ENCODE peak calls at places on chromosomes 1 and 21, in four cellular contexts. H is fibroblast of villous mesenchyme; X is stimulated activated CD4-positive, alpha-beta T cell treated with anti-CD3 and anti-CD28 coated beads, Interleukin-12 subunit alpha, Interleukin-12 subunit beta, amount 100 ng/mL, for 4 hours; B is iris pigment epithelial cell. G is an unnamed sample.

GRCh38 chr1:195345149-195345548 is 1263.1 kb downstream of the KCNT2 start:
- DNase-seq in H (no peak), X (no peak), B (no peak), G (no peak)

GRCh38 chr1:16230744-16231143 is 6.2 kb downstream of the CPLANE2 start:
- DNase-seq in H (no peak), X (no peak), B (no peak), G (no peak)

GRCh38 chr1:82534996-82535395 is 734.3 kb downstream of the ADGRL2 start:
- DNase-seq in H (no peak), X (no peak), B (no peak), G (peak)

GRCh38 chr21:27246741-27247140 is 279.9 kb upstream of the ADAMTS5 start:
- DNase-seq in H (peak), X (no peak), B (peak), G (peak)

GRCh38 chr1:150363426-150364230 is at the start of gene RPRD2:
- DNase-seq in H (peak), X (peak), B (peak), G (peak)

GRCh38 chr1:208101661-208102431 is 142.3 kb downstream of the PLXNA2 start:
- DNase-seq in H (peak), X (no peak), B (no peak), G (peak)

GRCh38 chr1:89757532-89757931 is 63.3 kb upstream of the LRRC8D start:
- DNase-seq in H (peak), X (peak), B (peak), G (peak)

GRCh38 chr1:85201340-85202091 is 700 bp upstream of the SYDE2 start:
- DNase-seq in H (peak), X (peak), B (peak), G (peak)

GRCh38 chr1:211609120-211610024 is 30.4 kb upstream of the SLC30A1 start:
- DNase-seq in H (no peak), X (no peak), B (no peak), G (peak)

GRCh38 chr21:36584980-36585940 is 105.3 kb upstream of the CLDN14 start:
- DNase-seq in H (no peak), X (no peak), B (peak), G (peak)

GRCh38 chr1:198648584-198648983 is 9.7 kb downstream of the PTPRC start:
- DNase-seq in H (no peak), X (no peak), B (no peak), G (no peak)

GRCh38 chr1:231016234-231016633 is 23.8 kb downstream of the FAM89A start:
- DNase-seq in H (peak), X (no peak), B (peak), G (no peak)

GRCh38 chr1:63701187-63701586 is 72.6 kb upstream of the ROR1 start:
- DNase-seq in H (no peak), X (no peak), B (no peak), G (no peak)